ENCODE peak calls at places on chromosome 17, in ten cellular contexts. One of them, this sample, is unnamed.
A peak's percentile ranks its signal among the peaks of the same experiment; 100 is the strongest.

GRCh38 chr17:27038676-27039075 is 255.2 kb upstream of the WSB1 start:
- DNase-seq in NCI-H1092: no peak
- DNase-seq in C1 segment of cervical spinal cord: no peak
- DNase-seq in IMR-90: no peak
- DNase-seq in ascending aorta: no peak
- DNase-seq in T1000: no peak
- DNase-seq in stimulated activated CD4-positive, alpha-beta T cell treated with anti-CD3 and anti-CD28 coated beads, TNF-alpha, amount 100 ng/mL, for 48 hours: no peak
- DNase-seq in sciatic nerve: no peak
- DNase-seq in immature natural killer cell: no peak
- DNase-seq in HEK293T: peak; percentile 10
- DNase-seq in this sample: no peak

GRCh38 chr17:36947922-36948716 is 635 bp upstream of the AATF start:
- DNase-seq in NCI-H1092: no peak
- DNase-seq in C1 segment of cervical spinal cord: no peak
- DNase-seq in IMR-90: no peak
- DNase-seq in ascending aorta: no peak
- DNase-seq in T1000: no peak
- DNase-seq in stimulated activated CD4-positive, alpha-beta T cell treated with anti-CD3 and anti-CD28 coated beads, TNF-alpha, amount 100 ng/mL, for 48 hours: no peak
- DNase-seq in sciatic nerve: no peak
- DNase-seq in immature natural killer cell: no peak
- DNase-seq in HEK293T: no peak
- DNase-seq in this sample: no peak

GRCh38 chr17:9283909-9284308 is 262.6 kb downstream of the NTN1 start:
- DNase-seq in NCI-H1092: no peak
- DNase-seq in C1 segment of cervical spinal cord: no peak
- DNase-seq in IMR-90: no peak
- DNase-seq in ascending aorta: no peak
- DNase-seq in T1000: no peak
- DNase-seq in stimulated activated CD4-positive, alpha-beta T cell treated with anti-CD3 and anti-CD28 coated beads, TNF-alpha, amount 100 ng/mL, for 48 hours: no peak
- DNase-seq in sciatic nerve: no peak
- DNase-seq in immature natural killer cell: no peak
- DNase-seq in HEK293T: no peak
- DNase-seq in this sample: no peak

GRCh38 chr17:48439875-48440505 is 10.0 kb upstream of the SKAP1 start:
- DNase-seq in NCI-H1092: no peak
- DNase-seq in C1 segment of cervical spinal cord: no peak
- DNase-seq in IMR-90: no peak
- DNase-seq in ascending aorta: no peak
- DNase-seq in T1000: no peak
- DNase-seq in stimulated activated CD4-positive, alpha-beta T cell treated with anti-CD3 and anti-CD28 coated beads, TNF-alpha, amount 100 ng/mL, for 48 hours: no peak
- DNase-seq in sciatic nerve: no peak
- DNase-seq in immature natural killer cell: peak; percentile 84
- DNase-seq in HEK293T: no peak
- DNase-seq in this sample: no peak

GRCh38 chr17:82775033-82775823 is 23.4 kb downstream of the TBCD start:
- DNase-seq in NCI-H1092: peak; percentile 23
- DNase-seq in C1 segment of cervical spinal cord: peak; percentile 15
- DNase-seq in IMR-90: no peak
- DNase-seq in ascending aorta: peak; percentile 75
- DNase-seq in T1000: no peak
- DNase-seq in stimulated activated CD4-positive, alpha-beta T cell treated with anti-CD3 and anti-CD28 coated beads, TNF-alpha, amount 100 ng/mL, for 48 hours: no peak
- DNase-seq in sciatic nerve: peak; percentile 81
- DNase-seq in immature natural killer cell: peak; percentile 79
- DNase-seq in HEK293T: peak; percentile 87
- DNase-seq in this sample: peak; percentile 10

GRCh38 chr17:61470530-61471136 is 18.4 kb downstream of the TBX4 start:
- DNase-seq in NCI-H1092: no peak
- DNase-seq in C1 segment of cervical spinal cord: no peak
- DNase-seq in IMR-90: no peak
- DNase-seq in ascending aorta: no peak
- DNase-seq in T1000: no peak
- DNase-seq in stimulated activated CD4-positive, alpha-beta T cell treated with anti-CD3 and anti-CD28 coated beads, TNF-alpha, amount 100 ng/mL, for 48 hours: no peak
- DNase-seq in sciatic nerve: peak; percentile 40
- DNase-seq in immature natural killer cell: no peak
- DNase-seq in HEK293T: no peak
- DNase-seq in this sample: no peak

GRCh38 chr17:63680700-63681099 is 19.2 kb downstream of the LIMD2 start:
- DNase-seq in NCI-H1092: no peak
- DNase-seq in C1 segment of cervical spinal cord: no peak
- DNase-seq in IMR-90: no peak
- DNase-seq in ascending aorta: no peak
- DNase-seq in T1000: no peak
- DNase-seq in stimulated activated CD4-positive, alpha-beta T cell treated with anti-CD3 and anti-CD28 coated beads, TNF-alpha, amount 100 ng/mL, for 48 hours: no peak
- DNase-seq in sciatic nerve: no peak
- DNase-seq in immature natural killer cell: no peak
- DNase-seq in HEK293T: no peak
- DNase-seq in this sample: no peak

GRCh38 chr17:28347261-28347891 is 10.0 kb downstream of the POLDIP2 start:
- DNase-seq in NCI-H1092: no peak
- DNase-seq in C1 segment of cervical spinal cord: no peak
- DNase-seq in IMR-90: peak; percentile 90
- DNase-seq in ascending aorta: no peak
- DNase-seq in T1000: peak; percentile 51
- DNase-seq in stimulated activated CD4-positive, alpha-beta T cell treated with anti-CD3 and anti-CD28 coated beads, TNF-alpha, amount 100 ng/mL, for 48 hours: no peak
- DNase-seq in sciatic nerve: no peak
- DNase-seq in immature natural killer cell: no peak
- DNase-seq in HEK293T: no peak
- DNase-seq in this sample: peak; percentile 96

GRCh38 chr17:10114931-10115535 is 83.4 kb downstream of the GAS7 start:
- DNase-seq in NCI-H1092: no peak
- DNase-seq in C1 segment of cervical spinal cord: peak; percentile 34
- DNase-seq in IMR-90: peak; percentile 97
- DNase-seq in ascending aorta: peak; percentile 94
- DNase-seq in T1000: peak; percentile 83
- DNase-seq in stimulated activated CD4-positive, alpha-beta T cell treated with anti-CD3 and anti-CD28 coated beads, TNF-alpha, amount 100 ng/mL, for 48 hours: peak; percentile 16
- DNase-seq in sciatic nerve: peak; percentile 93
- DNase-seq in immature natural killer cell: peak; percentile 95
- DNase-seq in HEK293T: no peak
- DNase-seq in this sample: peak; percentile 85

GRCh38 chr17:31743767-31744166 is 115.3 kb downstream of the COPRS start:
- DNase-seq in NCI-H1092: no peak
- DNase-seq in C1 segment of cervical spinal cord: no peak
- DNase-seq in IMR-90: peak; percentile 28
- DNase-seq in ascending aorta: no peak
- DNase-seq in T1000: no peak
- DNase-seq in stimulated activated CD4-positive, alpha-beta T cell treated with anti-CD3 and anti-CD28 coated beads, TNF-alpha, amount 100 ng/mL, for 48 hours: no peak
- DNase-seq in sciatic nerve: no peak
- DNase-seq in immature natural killer cell: no peak
- DNase-seq in HEK293T: no peak
- DNase-seq in this sample: peak; percentile 42

GRCh38 chr17:17401271-17401781 is 75.5 kb upstream of the MED9 start:
- DNase-seq in NCI-H1092: no peak
- DNase-seq in C1 segment of cervical spinal cord: no peak
- DNase-seq in IMR-90: no peak
- DNase-seq in ascending aorta: no peak
- DNase-seq in T1000: no peak
- DNase-seq in stimulated activated CD4-positive, alpha-beta T cell treated with anti-CD3 and anti-CD28 coated beads, TNF-alpha, amount 100 ng/mL, for 48 hours: no peak
- DNase-seq in sciatic nerve: no peak
- DNase-seq in immature natural killer cell: no peak
- DNase-seq in HEK293T: peak; percentile 46
- DNase-seq in this sample: peak; percentile 23

GRCh38 chr17:57834146-57834741 is 15.6 kb downstream of the MRPS23 start:
- DNase-seq in NCI-H1092: no peak
- DNase-seq in C1 segment of cervical spinal cord: no peak
- DNase-seq in IMR-90: no peak
- DNase-seq in ascending aorta: peak; percentile 96
- DNase-seq in T1000: peak; percentile 34
- DNase-seq in stimulated activated CD4-positive, alpha-beta T cell treated with anti-CD3 and anti-CD28 coated beads, TNF-alpha, amount 100 ng/mL, for 48 hours: no peak
- DNase-seq in sciatic nerve: no peak
- DNase-seq in immature natural killer cell: no peak
- DNase-seq in HEK293T: no peak
- DNase-seq in this sample: no peak

GRCh38 chr17:45177563-45177962 is 15.9 kb downstream of the HEXIM2 start:
- DNase-seq in NCI-H1092: no peak
- DNase-seq in C1 segment of cervical spinal cord: no peak
- DNase-seq in IMR-90: no peak
- DNase-seq in ascending aorta: no peak
- DNase-seq in T1000: no peak
- DNase-seq in stimulated activated CD4-positive, alpha-beta T cell treated with anti-CD3 and anti-CD28 coated beads, TNF-alpha, amount 100 ng/mL, for 48 hours: no peak
- DNase-seq in sciatic nerve: no peak
- DNase-seq in immature natural killer cell: no peak
- DNase-seq in HEK293T: no peak
- DNase-seq in this sample: no peak

GRCh38 chr17:74063439-74063838 is 140.0 kb upstream of the RPL38 start:
- DNase-seq in NCI-H1092: no peak
- DNase-seq in C1 segment of cervical spinal cord: no peak
- DNase-seq in IMR-90: no peak
- DNase-seq in ascending aorta: no peak
- DNase-seq in T1000: no peak
- DNase-seq in stimulated activated CD4-positive, alpha-beta T cell treated with anti-CD3 and anti-CD28 coated beads, TNF-alpha, amount 100 ng/mL, for 48 hours: no peak
- DNase-seq in sciatic nerve: no peak
- DNase-seq in immature natural killer cell: no peak
- DNase-seq in HEK293T: no peak
- DNase-seq in this sample: no peak

GRCh38 chr17:2195729-2196128 is 107.9 kb downstream of the SMG6 start:
- DNase-seq in NCI-H1092: no peak
- DNase-seq in C1 segment of cervical spinal cord: no peak
- DNase-seq in IMR-90: no peak
- DNase-seq in ascending aorta: no peak
- DNase-seq in T1000: no peak
- DNase-seq in stimulated activated CD4-positive, alpha-beta T cell treated with anti-CD3 and anti-CD28 coated beads, TNF-alpha, amount 100 ng/mL, for 48 hours: peak; percentile 61
- DNase-seq in sciatic nerve: peak; percentile 8
- DNase-seq in immature natural killer cell: no peak
- DNase-seq in HEK293T: no peak
- DNase-seq in this sample: peak; percentile 82

GRCh38 chr17:19724501-19725420 is 8.4 kb upstream of the SLC47A2 start:
- DNase-seq in NCI-H1092: no peak
- DNase-seq in C1 segment of cervical spinal cord: no peak
- DNase-seq in IMR-90: no peak
- DNase-seq in ascending aorta: peak; percentile 84
- DNase-seq in T1000: no peak
- DNase-seq in stimulated activated CD4-positive, alpha-beta T cell treated with anti-CD3 and anti-CD28 coated beads, TNF-alpha, amount 100 ng/mL, for 48 hours: peak; percentile 33
- DNase-seq in sciatic nerve: peak; percentile 81
- DNase-seq in immature natural killer cell: peak; percentile 75
- DNase-seq in HEK293T: no peak
- DNase-seq in this sample: no peak

GRCh38 chr17:50684288-50684611 is 23.5 kb downstream of the ANKRD40 start:
- DNase-seq in NCI-H1092: no peak
- DNase-seq in C1 segment of cervical spinal cord: no peak
- DNase-seq in IMR-90: no peak
- DNase-seq in ascending aorta: no peak
- DNase-seq in T1000: no peak
- DNase-seq in stimulated activated CD4-positive, alpha-beta T cell treated with anti-CD3 and anti-CD28 coated beads, TNF-alpha, amount 100 ng/mL, for 48 hours: no peak
- DNase-seq in sciatic nerve: no peak
- DNase-seq in immature natural killer cell: no peak
- DNase-seq in HEK293T: no peak
- DNase-seq in this sample: no peak

GRCh38 chr17:13749566-13750235 is 148.0 kb upstream of the HS3ST3A1 start:
- DNase-seq in NCI-H1092: no peak
- DNase-seq in C1 segment of cervical spinal cord: no peak
- DNase-seq in IMR-90: no peak
- DNase-seq in ascending aorta: no peak
- DNase-seq in T1000: no peak
- DNase-seq in stimulated activated CD4-positive, alpha-beta T cell treated with anti-CD3 and anti-CD28 coated beads, TNF-alpha, amount 100 ng/mL, for 48 hours: no peak
- DNase-seq in sciatic nerve: no peak
- DNase-seq in immature natural killer cell: no peak
- DNase-seq in HEK293T: no peak
- DNase-seq in this sample: no peak

GRCh38 chr17:31499771-31500554 is 108.5 kb downstream of the RAB11FIP4 start:
- DNase-seq in NCI-H1092: no peak
- DNase-seq in C1 segment of cervical spinal cord: peak; percentile 52
- DNase-seq in IMR-90: peak; percentile 22
- DNase-seq in ascending aorta: peak; percentile 74
- DNase-seq in T1000: no peak
- DNase-seq in stimulated activated CD4-positive, alpha-beta T cell treated with anti-CD3 and anti-CD28 coated beads, TNF-alpha, amount 100 ng/mL, for 48 hours: no peak
- DNase-seq in sciatic nerve: no peak
- DNase-seq in immature natural killer cell: no peak
- DNase-seq in HEK293T: no peak
- DNase-seq in this sample: peak; percentile 61

GRCh38 chr17:64001091-64001579 is 3.0 kb downstream of the PRR29 start:
- DNase-seq in NCI-H1092: no peak
- DNase-seq in C1 segment of cervical spinal cord: no peak
- DNase-seq in IMR-90: no peak
- DNase-seq in ascending aorta: peak; percentile 34
- DNase-seq in T1000: no peak
- DNase-seq in stimulated activated CD4-positive, alpha-beta T cell treated with anti-CD3 and anti-CD28 coated beads, TNF-alpha, amount 100 ng/mL, for 48 hours: no peak
- DNase-seq in sciatic nerve: peak; percentile 53
- DNase-seq in immature natural killer cell: no peak
- DNase-seq in HEK293T: no peak
- DNase-seq in this sample: no peak

GRCh38 chr17:68710976-68711375 is 109.8 kb upstream of the FAM20A start:
- DNase-seq in NCI-H1092: no peak
- DNase-seq in C1 segment of cervical spinal cord: no peak
- DNase-seq in IMR-90: no peak
- DNase-seq in ascending aorta: no peak
- DNase-seq in T1000: no peak
- DNase-seq in stimulated activated CD4-positive, alpha-beta T cell treated with anti-CD3 and anti-CD28 coated beads, TNF-alpha, amount 100 ng/mL, for 48 hours: no peak
- DNase-seq in sciatic nerve: no peak
- DNase-seq in immature natural killer cell: no peak
- DNase-seq in HEK293T: no peak
- DNase-seq in this sample: no peak

This sample was measured in astrocyte.